ENCODE peak calls at places on chromosomes 12 and 14, in nine cellular contexts. N is A549, V is endodermal cell, Q is H1, G is fibroblast of mammary gland, Y is right lobe of liver, H is lower lobe of right lung, O is psoas muscle, L is body of pancreas. E is an unnamed sample.

GRCh38 chr12:34275129-34275528 is 252.8 kb downstream of the ALG10 start:
- DNase-seq in N (no peak), V (no peak), Q (no peak), G (no peak), Y (no peak), H (no peak), O (no peak), L (no peak), E (no peak)

GRCh38 chr12:90428881-90429280 is 526.1 kb downstream of the CCER1 start:
- DNase-seq in N (no peak), V (peak), Q (no peak), G (no peak), Y (no peak), H (no peak), O (no peak), L (no peak), E (no peak)

GRCh38 chr12:9793774-9794395 is 33.2 kb upstream of the CD69 start:
- DNase-seq in N (no peak), V (no peak), Q (no peak), G (no peak), Y (no peak), H (no peak), O (no peak), L (no peak), E (no peak)

GRCh38 chr14:68668531-68668930 is 124.3 kb downstream of the ZFP36L1 start:
- DNase-seq in N (no peak), V (no peak), Q (no peak), G (no peak), Y (no peak), H (no peak), O (no peak), L (no peak), E (no peak)

GRCh38 chr14:94656043-94656442 is 43.9 kb downstream of the SERPINA3 start:
- DNase-seq in N (no peak), V (no peak), Q (no peak), G (no peak), Y (no peak), H (no peak), O (no peak), L (no peak), E (no peak)

GRCh38 chr14:57029620-57030253 is 219.5 kb upstream of the OTX2 start:
- DNase-seq in N (no peak), V (peak), Q (no peak), G (no peak), Y (no peak), H (no peak), O (no peak), L (no peak), E (no peak)

GRCh38 chr14:104977681-104978647 is at the start of gene AHNAK2:
- DNase-seq in N (peak), V (peak), Q (peak), G (peak), Y (peak), H (peak), O (peak), L (peak), E (no peak)

GRCh38 chr14:83975435-83976222 is 1554.3 kb upstream of the FLRT2 start:
- DNase-seq in N (no peak), V (peak), Q (no peak), G (peak), Y (peak), H (no peak), O (peak), L (peak), E (no peak)

GRCh38 chr14:52902971-52903385 is 47.9 kb downstream of the FERMT2 start:
- DNase-seq in N (no peak), V (no peak), Q (no peak), G (peak), Y (no peak), H (no peak), O (no peak), L (no peak), E (no peak)

GRCh38 chr12:68375701-68376469 is 43.7 kb upstream of the MDM1 start:
- DNase-seq in N (no peak), V (peak), Q (no peak), G (peak), Y (no peak), H (no peak), O (no peak), L (no peak), E (no peak)

GRCh38 chr12:54549774-54550451 is 512 bp downstream of the PDE1B start:
- DNase-seq in N (no peak), V (no peak), Q (no peak), G (peak), Y (no peak), H (no peak), O (no peak), L (peak), E (no peak)

GRCh38 chr12:50283924-50284236 is 560 bp upstream of the LIMA1 start:
- DNase-seq in N (no peak), V (no peak), Q (no peak), G (peak), Y (no peak), H (no peak), O (no peak), L (peak), E (no peak)

GRCh38 chr14:74973003-74973614 is 17.7 kb upstream of the PGF start:
- DNase-seq in N (no peak), V (peak), Q (no peak), G (peak), Y (peak), H (no peak), O (peak), L (peak), E (no peak)

GRCh38 chr12:65823481-65824313 is 586 bp upstream of the HMGA2 start:
- DNase-seq in N (peak), V (peak), Q (peak), G (peak), Y (peak), H (peak), O (no peak), L (peak), E (no peak)

GRCh38 chr14:73786942-73787759 is 64.5 kb upstream of the PTGR2 start:
- DNase-seq in N (no peak), V (peak), Q (peak), G (peak), Y (peak), H (peak), O (peak), L (peak), E (no peak)

GRCh38 chr12:19971396-19971802 is 396.9 kb upstream of the PDE3A start:
- DNase-seq in N (peak), V (peak), Q (peak), G (peak), Y (peak), H (no peak), O (no peak), L (peak), E (no peak)

GRCh38 chr12:110135012-110135411 is 10.9 kb downstream of the IFT81 start:
- DNase-seq in N (no peak), V (no peak), Q (no peak), G (peak), Y (no peak), H (no peak), O (no peak), L (no peak), E (peak)

GRCh38 chr14:74860179-74860578 is 15.8 kb downstream of the PROX2 start:
- DNase-seq in N (no peak), V (no peak), Q (no peak), G (no peak), Y (no peak), H (no peak), O (no peak), L (no peak), E (no peak)

GRCh38 chr14:24232645-24233537 is at the start of gene GMPR2:
- DNase-seq in N (peak), V (peak), Q (no peak), G (peak), Y (no peak), H (no peak), O (no peak), L (no peak), E (no peak)

GRCh38 chr14:100654814-100655795 is 67.9 kb upstream of the BEGAIN start:
- DNase-seq in N (peak), V (peak), Q (peak), G (no peak), Y (peak), H (peak), O (no peak), L (peak), E (no peak)

GRCh38 chr14:71113376-71113775 is 206.1 kb downstream of the PCNX1 start:
- DNase-seq in N (no peak), V (no peak), Q (no peak), G (peak), Y (no peak), H (no peak), O (no peak), L (no peak), E (no peak)
- TF ChIP-seq CTCF in N (no peak), V (no peak), Q (no peak), G (no peak), Y (no peak), H (no peak), O (no peak), L (no peak), E (no peak)

GRCh38 chr12:76398106-76398505 is 49.9 kb upstream of the BBS10 start:
- DNase-seq in N (no peak), V (no peak), Q (no peak), G (no peak), Y (no peak), H (no peak), O (no peak), L (no peak), E (no peak)

GRCh38 chr12:76402259-76402658 is 54.0 kb upstream of the BBS10 start:
- DNase-seq in N (no peak), V (no peak), Q (no peak), G (no peak), Y (no peak), H (no peak), O (no peak), L (no peak), E (no peak)

GRCh38 chr12:76400136-76400535 is 51.9 kb upstream of the BBS10 start:
- DNase-seq in N (no peak), V (no peak), Q (no peak), G (no peak), Y (no peak), H (no peak), O (no peak), L (no peak), E (no peak)

GRCh38 chr12:76399040-76399439 is 50.8 kb upstream of the BBS10 start:
- DNase-seq in N (no peak), V (no peak), Q (no peak), G (peak), Y (no peak), H (no peak), O (no peak), L (no peak), E (no peak)
- H3K4me3 ChIP-seq in N (no peak), V (no peak), Q (no peak), G (no peak), Y (no peak), H (no peak), O (no peak), L (no peak), E (no peak)

DNA sequence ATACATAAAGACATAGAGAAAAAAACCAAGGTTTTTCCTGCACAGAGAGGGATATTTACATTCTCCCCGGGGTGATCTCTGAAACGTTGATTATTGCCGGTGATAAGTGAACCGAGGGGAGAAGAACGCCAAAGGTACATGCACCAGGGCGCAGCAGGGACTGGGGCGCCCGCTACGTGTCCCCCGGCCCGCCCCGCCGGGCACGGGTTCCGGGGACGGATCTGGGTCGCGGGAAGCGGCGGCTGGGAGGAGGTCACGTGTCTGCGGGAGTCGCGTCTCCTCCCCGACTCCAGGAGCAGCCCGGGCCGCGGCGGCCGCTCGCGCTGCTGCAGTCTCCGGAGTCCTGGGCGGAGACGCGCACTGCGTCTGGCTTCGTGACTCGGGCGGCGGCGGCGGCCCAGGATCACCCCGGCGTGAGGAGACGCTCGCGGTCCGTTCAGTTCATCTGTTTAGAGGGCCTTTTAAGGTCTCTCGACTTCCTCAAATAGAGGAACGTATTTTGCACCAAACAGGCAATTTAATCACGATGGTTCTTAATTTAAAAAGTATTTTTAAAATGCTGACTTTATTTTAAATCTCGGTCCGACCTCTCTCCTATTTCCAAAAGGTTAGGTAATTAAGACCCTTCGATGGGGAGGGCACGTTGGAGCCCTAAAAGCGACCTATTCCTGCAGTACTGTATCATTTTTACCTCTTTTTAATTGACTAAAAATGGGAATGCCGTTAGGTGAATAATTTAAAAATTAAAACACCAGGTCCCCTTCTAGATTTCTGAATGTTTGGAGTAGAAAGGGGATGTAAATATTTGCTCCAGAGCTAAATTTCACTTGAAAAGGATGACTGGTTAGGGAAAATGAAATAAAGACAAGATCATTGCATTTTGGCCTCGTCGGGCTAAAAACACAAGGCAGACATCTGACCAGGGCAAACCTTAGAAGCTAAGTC is 1.8 kb upstream of the BHLHE41 start:
- DNase-seq in N (peak), V (peak), Q (peak), G (peak), Y (peak), H (peak), O (peak), L (peak), E (no peak)
- TF ChIP-seq CTCF in N (no peak), V (no peak), Q (no peak), G (no peak), Y (no peak), H (no peak), O (peak), L (peak), E (no peak)

GRCh38 chr12:120356567-120357030 is 12.4 kb downstream of the MSI1 start:
- DNase-seq in N (peak), V (peak), Q (peak), G (peak), Y (peak), H (peak), O (peak), L (peak), E (peak)
- H3K4me3 ChIP-seq in N (peak), V (no peak), Q (no peak), G (no peak), Y (no peak), H (no peak), O (no peak), L (no peak), E (no peak)

E was measured in AG09309.